ENCODE peak calls at places on chromosomes 7 and 10, in seven cellular contexts. One of them, this sample, is unnamed.

GRCh38 chr7:91940171-91940570 is 491 bp upstream of the AKAP9 start:
- DNase-seq in prostate gland: peak; percentile 11
- DNase-seq in sigmoid colon: no peak
- DNase-seq in type B pancreatic cell: no peak
- DNase-seq in mammary epithelial cell: no peak
- DNase-seq in cardiac fibroblast: peak; percentile 15
- DNase-seq in fibroblast of mammary gland: peak; percentile 33
- DNase-seq in this sample: no peak

GRCh38 chr7:18666107-18666728 is 170.7 kb downstream of the HDAC9 start:
- DNase-seq in prostate gland: peak; percentile 20
- DNase-seq in sigmoid colon: peak; percentile 87
- DNase-seq in type B pancreatic cell: peak; percentile 72
- DNase-seq in mammary epithelial cell: peak; percentile 52
- DNase-seq in cardiac fibroblast: peak; percentile 86
- DNase-seq in fibroblast of mammary gland: peak; percentile 81
- DNase-seq in this sample: no peak

GRCh38 chr7:47669178-47669878 is 87.4 kb upstream of the TNS3 start:
- DNase-seq in prostate gland: no peak
- DNase-seq in sigmoid colon: peak; percentile 85
- DNase-seq in type B pancreatic cell: no peak
- DNase-seq in mammary epithelial cell: peak; percentile 65
- DNase-seq in cardiac fibroblast: peak; percentile 95
- DNase-seq in fibroblast of mammary gland: peak; percentile 98
- DNase-seq in this sample: no peak

GRCh38 chr7:140982508-140982907 is 32.2 kb downstream of the MRPS33 start:
- DNase-seq in prostate gland: no peak
- DNase-seq in sigmoid colon: no peak
- DNase-seq in type B pancreatic cell: no peak
- DNase-seq in mammary epithelial cell: no peak
- DNase-seq in cardiac fibroblast: no peak
- DNase-seq in fibroblast of mammary gland: no peak
- DNase-seq in this sample: no peak

GRCh38 chr7:81583882-81584533 is 185.8 kb downstream of the HGF start:
- DNase-seq in prostate gland: no peak
- DNase-seq in sigmoid colon: no peak
- DNase-seq in type B pancreatic cell: no peak
- DNase-seq in mammary epithelial cell: no peak
- DNase-seq in cardiac fibroblast: peak; percentile 55
- DNase-seq in fibroblast of mammary gland: peak; percentile 39
- DNase-seq in this sample: no peak

GRCh38 chr10:125018576-125019143 is 76.7 kb downstream of the ZRANB1 start:
- DNase-seq in prostate gland: no peak
- DNase-seq in sigmoid colon: no peak
- DNase-seq in type B pancreatic cell: no peak
- DNase-seq in mammary epithelial cell: no peak
- DNase-seq in cardiac fibroblast: no peak
- DNase-seq in fibroblast of mammary gland: no peak
- DNase-seq in this sample: no peak

GRCh38 chr10:132094581-132095234 is 29.0 kb downstream of the JAKMIP3 start:
- DNase-seq in prostate gland: no peak
- DNase-seq in sigmoid colon: no peak
- DNase-seq in type B pancreatic cell: peak; percentile 64
- DNase-seq in mammary epithelial cell: peak; percentile 48
- DNase-seq in cardiac fibroblast: no peak
- DNase-seq in fibroblast of mammary gland: no peak
- DNase-seq in this sample: no peak

GRCh38 chr7:140672382-140673062 is at the start of gene ADCK2:
- DNase-seq in prostate gland: peak; percentile 59
- DNase-seq in sigmoid colon: peak; percentile 67
- DNase-seq in type B pancreatic cell: no peak
- DNase-seq in mammary epithelial cell: peak; percentile 20
- DNase-seq in cardiac fibroblast: no peak
- DNase-seq in fibroblast of mammary gland: no peak
- DNase-seq in this sample: peak; percentile 93

GRCh38 chr10:74072503-74072902 is 74.6 kb downstream of the VCL start:
- DNase-seq in prostate gland: no peak
- DNase-seq in sigmoid colon: no peak
- DNase-seq in type B pancreatic cell: no peak
- DNase-seq in mammary epithelial cell: peak; percentile 79
- DNase-seq in cardiac fibroblast: peak; percentile 71
- DNase-seq in fibroblast of mammary gland: no peak
- DNase-seq in this sample: no peak

GRCh38 chr7:156638443-156639077 is 2.0 kb upstream of the RNF32 start:
- DNase-seq in prostate gland: no peak
- DNase-seq in sigmoid colon: no peak
- DNase-seq in type B pancreatic cell: no peak
- DNase-seq in mammary epithelial cell: no peak
- DNase-seq in cardiac fibroblast: no peak
- DNase-seq in fibroblast of mammary gland: no peak
- DNase-seq in this sample: no peak

GRCh38 chr10:133221331-133221730 is 8.7 kb upstream of the UTF1 start:
- DNase-seq in prostate gland: no peak
- DNase-seq in sigmoid colon: no peak
- DNase-seq in type B pancreatic cell: no peak
- DNase-seq in mammary epithelial cell: no peak
- DNase-seq in cardiac fibroblast: no peak
- DNase-seq in fibroblast of mammary gland: no peak
- DNase-seq in this sample: no peak

GRCh38 chr10:99329238-99329890 is at the start of gene CNNM1:
- DNase-seq in prostate gland: peak; percentile 40
- DNase-seq in sigmoid colon: peak; percentile 74
- DNase-seq in type B pancreatic cell: peak; percentile 72
- DNase-seq in mammary epithelial cell: peak; percentile 23
- DNase-seq in cardiac fibroblast: peak; percentile 9
- DNase-seq in fibroblast of mammary gland: peak; percentile 14
- DNase-seq in this sample: no peak

GRCh38 chr7:18590259-18590658 is 94.7 kb downstream of the HDAC9 start:
- DNase-seq in prostate gland: no peak
- DNase-seq in sigmoid colon: no peak
- DNase-seq in type B pancreatic cell: no peak
- DNase-seq in mammary epithelial cell: no peak
- DNase-seq in cardiac fibroblast: no peak
- DNase-seq in fibroblast of mammary gland: no peak
- DNase-seq in this sample: no peak

GRCh38 chr10:110912374-110912773 is 6.6 kb downstream of the BBIP1 start:
- DNase-seq in prostate gland: no peak
- DNase-seq in sigmoid colon: no peak
- DNase-seq in type B pancreatic cell: no peak
- DNase-seq in mammary epithelial cell: no peak
- DNase-seq in cardiac fibroblast: peak; percentile 67
- DNase-seq in fibroblast of mammary gland: peak; percentile 65
- DNase-seq in this sample: no peak

GRCh38 chr7:75565129-75565528 is 73.0 kb downstream of the SPDYE5 start:
- DNase-seq in prostate gland: peak; percentile 87
- DNase-seq in sigmoid colon: no peak
- DNase-seq in type B pancreatic cell: peak; percentile 77
- DNase-seq in mammary epithelial cell: peak; percentile 88
- DNase-seq in cardiac fibroblast: peak; percentile 92
- DNase-seq in fibroblast of mammary gland: peak; percentile 86
- DNase-seq in this sample: no peak

GRCh38 chr7:84022686-84023308 is 171.8 kb downstream of the SEMA3A start:
- DNase-seq in prostate gland: no peak
- DNase-seq in sigmoid colon: no peak
- DNase-seq in type B pancreatic cell: no peak
- DNase-seq in mammary epithelial cell: peak; percentile 5
- DNase-seq in cardiac fibroblast: no peak
- DNase-seq in fibroblast of mammary gland: no peak
- DNase-seq in this sample: no peak

GRCh38 chr7:18715988-18716387 is 220.4 kb downstream of the HDAC9 start:
- DNase-seq in prostate gland: no peak
- DNase-seq in sigmoid colon: no peak
- DNase-seq in type B pancreatic cell: no peak
- DNase-seq in mammary epithelial cell: no peak
- DNase-seq in cardiac fibroblast: no peak
- DNase-seq in fibroblast of mammary gland: no peak
- DNase-seq in this sample: no peak

GRCh38 chr7:80934286-80934685 is 15.4 kb upstream of the SEMA3C start:
- DNase-seq in prostate gland: no peak
- DNase-seq in sigmoid colon: no peak
- DNase-seq in type B pancreatic cell: no peak
- DNase-seq in mammary epithelial cell: peak; percentile 48
- DNase-seq in cardiac fibroblast: peak; percentile 72
- DNase-seq in fibroblast of mammary gland: no peak
- DNase-seq in this sample: no peak

GRCh38 chr7:43248961-43249807 is 136.7 kb downstream of the HECW1 start:
- DNase-seq in prostate gland: no peak
- DNase-seq in sigmoid colon: peak; percentile 73
- DNase-seq in type B pancreatic cell: no peak
- DNase-seq in mammary epithelial cell: no peak
- DNase-seq in cardiac fibroblast: peak; percentile 21
- DNase-seq in fibroblast of mammary gland: peak; percentile 77
- DNase-seq in this sample: no peak

GRCh38 chr10:49053053-49053997 is 62.0 kb downstream of the VSTM4 start:
- DNase-seq in prostate gland: peak; percentile 26
- DNase-seq in sigmoid colon: no peak
- DNase-seq in type B pancreatic cell: no peak
- DNase-seq in mammary epithelial cell: peak; percentile 9
- DNase-seq in cardiac fibroblast: no peak
- DNase-seq in fibroblast of mammary gland: no peak
- DNase-seq in this sample: no peak

GRCh38 chr10:70106958-70107791 is 25.4 kb downstream of the AIFM2 start:
- DNase-seq in prostate gland: no peak
- DNase-seq in sigmoid colon: no peak
- DNase-seq in type B pancreatic cell: no peak
- DNase-seq in mammary epithelial cell: no peak
- DNase-seq in cardiac fibroblast: peak; percentile 10
- DNase-seq in fibroblast of mammary gland: no peak
- DNase-seq in this sample: no peak

GRCh38 chr7:157337316-157338149 is 729 bp downstream of the DNAJB6 start:
- DNase-seq in prostate gland: peak; percentile 31
- DNase-seq in sigmoid colon: peak; percentile 79
- DNase-seq in type B pancreatic cell: peak; percentile 79
- DNase-seq in mammary epithelial cell: peak; percentile 53
- DNase-seq in cardiac fibroblast: peak; percentile 68
- DNase-seq in fibroblast of mammary gland: peak; percentile 52
- DNase-seq in this sample: no peak

GRCh38 chr10:58239561-58240169 is 28.0 kb downstream of the IPMK start:
- DNase-seq in prostate gland: no peak
- DNase-seq in sigmoid colon: no peak
- DNase-seq in type B pancreatic cell: no peak
- DNase-seq in mammary epithelial cell: peak; percentile 44
- DNase-seq in cardiac fibroblast: peak; percentile 82
- DNase-seq in fibroblast of mammary gland: peak; percentile 66
- DNase-seq in this sample: no peak

GRCh38 chr10:61465807-61466425 is 12.7 kb upstream of the TMEM26 start:
- DNase-seq in prostate gland: no peak
- DNase-seq in sigmoid colon: no peak
- DNase-seq in type B pancreatic cell: no peak
- DNase-seq in mammary epithelial cell: no peak
- DNase-seq in cardiac fibroblast: peak; percentile 62
- DNase-seq in fibroblast of mammary gland: peak; percentile 58
- DNase-seq in this sample: no peak
- TF ChIP-seq CTCF in prostate gland: no peak
- TF ChIP-seq CTCF in sigmoid colon: no peak
- TF ChIP-seq CTCF in type B pancreatic cell: no peak
- TF ChIP-seq CTCF in mammary epithelial cell: no peak
- TF ChIP-seq CTCF in cardiac fibroblast: no peak
- TF ChIP-seq CTCF in fibroblast of mammary gland: no peak
- TF ChIP-seq CTCF in this sample: no peak

GRCh38 chr7:120856621-120857352 is 1.2 kb downstream of the TSPAN12 start:
- DNase-seq in prostate gland: peak; percentile 16
- DNase-seq in sigmoid colon: peak; percentile 66
- DNase-seq in type B pancreatic cell: peak; percentile 69
- DNase-seq in mammary epithelial cell: peak; percentile 2
- DNase-seq in cardiac fibroblast: peak; percentile 24
- DNase-seq in fibroblast of mammary gland: peak; percentile 14
- DNase-seq in this sample: no peak

GRCh38 chr7:120858299-120858636 is 324 bp upstream of the TSPAN12 start:
- DNase-seq in prostate gland: no peak
- DNase-seq in sigmoid colon: no peak
- DNase-seq in type B pancreatic cell: no peak
- DNase-seq in mammary epithelial cell: no peak
- DNase-seq in cardiac fibroblast: no peak
- DNase-seq in fibroblast of mammary gland: peak; percentile 7
- DNase-seq in this sample: no peak

GRCh38 chr7:120860151-120860550 is 2.2 kb upstream of the TSPAN12 start:
- DNase-seq in prostate gland: no peak
- DNase-seq in sigmoid colon: no peak
- DNase-seq in type B pancreatic cell: no peak
- DNase-seq in mammary epithelial cell: no peak
- DNase-seq in cardiac fibroblast: no peak
- DNase-seq in fibroblast of mammary gland: no peak
- DNase-seq in this sample: no peak

GRCh38 chr7:120856198-120856597 is 1.7 kb downstream of the TSPAN12 start:
- DNase-seq in prostate gland: no peak
- DNase-seq in sigmoid colon: no peak
- DNase-seq in type B pancreatic cell: no peak
- DNase-seq in mammary epithelial cell: no peak
- DNase-seq in cardiac fibroblast: no peak
- DNase-seq in fibroblast of mammary gland: no peak
- DNase-seq in this sample: no peak

DNA sequence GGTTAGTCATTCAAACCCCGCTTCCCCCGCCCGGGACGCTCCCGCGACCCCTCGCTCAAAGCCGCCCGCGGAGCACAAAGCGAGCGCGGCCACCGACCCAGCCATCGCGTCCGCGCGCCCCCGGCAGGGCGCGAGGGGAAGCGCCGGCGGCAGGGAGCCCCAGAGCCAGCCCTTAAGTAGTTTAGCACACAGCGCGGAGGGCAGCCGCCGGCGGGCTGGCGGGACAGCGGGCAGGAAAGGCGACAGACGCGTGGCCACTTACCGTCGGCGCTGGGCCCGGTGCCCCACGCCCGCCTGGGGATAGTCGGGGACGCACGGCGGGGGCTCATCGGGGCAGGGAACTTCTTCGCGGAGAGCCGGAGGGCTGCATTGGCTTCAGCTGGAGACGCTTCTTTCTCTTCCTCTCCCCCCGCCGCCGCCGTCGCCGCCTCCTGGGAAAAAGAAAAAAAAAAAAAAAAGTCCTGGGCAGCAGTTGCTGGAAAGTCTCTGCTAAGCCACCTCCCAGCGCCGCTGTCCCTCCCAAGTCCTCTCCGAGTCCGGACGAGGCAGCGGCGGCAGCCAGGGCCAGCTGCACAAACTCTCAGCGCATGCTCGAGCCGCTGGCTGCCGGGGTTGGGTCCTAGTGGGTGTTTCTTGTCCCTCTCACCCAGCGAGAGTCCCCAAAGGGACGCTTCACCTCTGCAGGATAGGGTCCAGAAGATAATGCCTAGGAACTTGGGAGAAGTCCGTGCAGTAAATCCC is at the start of gene TSPAN12:
- DNase-seq in prostate gland: peak; percentile 81
- DNase-seq in sigmoid colon: peak; percentile 89
- DNase-seq in type B pancreatic cell: peak; percentile 86
- DNase-seq in mammary epithelial cell: peak; percentile 48
- DNase-seq in cardiac fibroblast: peak; percentile 64
- DNase-seq in fibroblast of mammary gland: peak; percentile 37
- DNase-seq in this sample: peak; percentile 48
- TF ChIP-seq CTCF in prostate gland: peak; percentile 53
- TF ChIP-seq CTCF in sigmoid colon: peak; percentile 37
- TF ChIP-seq CTCF in type B pancreatic cell: peak; percentile 77
- TF ChIP-seq CTCF in mammary epithelial cell: peak; percentile 50
- TF ChIP-seq CTCF in cardiac fibroblast: peak; percentile 25
- TF ChIP-seq CTCF in fibroblast of mammary gland: no peak
- TF ChIP-seq CTCF in this sample: peak; percentile 48

GRCh38 chr7:102917436-102918353 is 4.9 kb downstream of the LRRC17 start:
- DNase-seq in prostate gland: no peak
- DNase-seq in sigmoid colon: no peak
- DNase-seq in type B pancreatic cell: no peak
- DNase-seq in mammary epithelial cell: no peak
- DNase-seq in cardiac fibroblast: no peak
- DNase-seq in fibroblast of mammary gland: no peak
- DNase-seq in this sample: no peak
- TF ChIP-seq CTCF in prostate gland: no peak
- TF ChIP-seq CTCF in sigmoid colon: no peak
- TF ChIP-seq CTCF in type B pancreatic cell: no peak
- TF ChIP-seq CTCF in mammary epithelial cell: no peak
- TF ChIP-seq CTCF in cardiac fibroblast: no peak
- TF ChIP-seq CTCF in fibroblast of mammary gland: no peak
- TF ChIP-seq CTCF in this sample: peak; percentile 17

GRCh38 chr7:149209518-149210269 is 14.3 kb downstream of the ZNF282 start:
- DNase-seq in prostate gland: no peak
- DNase-seq in sigmoid colon: no peak
- DNase-seq in type B pancreatic cell: no peak
- DNase-seq in mammary epithelial cell: peak; percentile 62
- DNase-seq in cardiac fibroblast: peak; percentile 87
- DNase-seq in fibroblast of mammary gland: peak; percentile 81
- DNase-seq in this sample: peak; percentile 68
- TF ChIP-seq CTCF in prostate gland: peak; percentile 34
- TF ChIP-seq CTCF in sigmoid colon: no peak
- TF ChIP-seq CTCF in type B pancreatic cell: peak; percentile 79
- TF ChIP-seq CTCF in mammary epithelial cell: peak; percentile 64
- TF ChIP-seq CTCF in cardiac fibroblast: peak; percentile 85
- TF ChIP-seq CTCF in fibroblast of mammary gland: peak; percentile 85
- TF ChIP-seq CTCF in this sample: peak; percentile 62

This sample was measured in D721Med.